ENCODE peak calls at places on chromosome 19, in six cellular contexts. One of them, this sample, is unnamed.

GRCh38 chr19:18763674-18764590 is 27.2 kb downstream of the COMP start:
- DNase-seq in endothelial cell: no peak
- DNase-seq in nucleus accumbens: no peak
- DNase-seq in left ventricle myocardium superior: no peak
- DNase-seq in NCI-H146: no peak
- DNase-seq in T-helper 1 cell: no peak
- DNase-seq in this sample: peak

GRCh38 chr19:13102666-13103584 is at the start of gene LYL1:
- DNase-seq in endothelial cell: peak
- DNase-seq in nucleus accumbens: peak
- DNase-seq in left ventricle myocardium superior: peak
- DNase-seq in NCI-H146: peak
- DNase-seq in T-helper 1 cell: peak
- DNase-seq in this sample: no peak

GRCh38 chr19:19385900-19386339 is 19.6 kb upstream of the GATAD2A start:
- DNase-seq in endothelial cell: peak
- DNase-seq in nucleus accumbens: no peak
- DNase-seq in left ventricle myocardium superior: no peak
- DNase-seq in NCI-H146: peak
- DNase-seq in T-helper 1 cell: no peak
- DNase-seq in this sample: peak

GRCh38 chr19:13156968-13157882 is 7.0 kb downstream of the IER2 start:
- DNase-seq in endothelial cell: no peak
- DNase-seq in nucleus accumbens: no peak
- DNase-seq in left ventricle myocardium superior: no peak
- DNase-seq in NCI-H146: no peak
- DNase-seq in T-helper 1 cell: no peak
- DNase-seq in this sample: no peak

GRCh38 chr19:14381689-14382474 is 638 bp downstream of the ADGRE5 start:
- DNase-seq in endothelial cell: no peak
- DNase-seq in nucleus accumbens: no peak
- DNase-seq in left ventricle myocardium superior: peak
- DNase-seq in NCI-H146: no peak
- DNase-seq in T-helper 1 cell: peak
- DNase-seq in this sample: no peak

GRCh38 chr19:20968092-20968491 is 45.0 kb downstream of the ZNF85 start:
- DNase-seq in endothelial cell: no peak
- DNase-seq in nucleus accumbens: no peak
- DNase-seq in left ventricle myocardium superior: no peak
- DNase-seq in NCI-H146: no peak
- DNase-seq in T-helper 1 cell: no peak
- DNase-seq in this sample: no peak

GRCh38 chr19:789473-790052 is 7.7 kb upstream of the PTBP1 start:
- DNase-seq in endothelial cell: peak
- DNase-seq in nucleus accumbens: no peak
- DNase-seq in left ventricle myocardium superior: no peak
- DNase-seq in NCI-H146: no peak
- DNase-seq in T-helper 1 cell: no peak
- DNase-seq in this sample: no peak

GRCh38 chr19:34365463-34366401 is 736 bp downstream of the GPI start:
- DNase-seq in endothelial cell: peak
- DNase-seq in nucleus accumbens: peak
- DNase-seq in left ventricle myocardium superior: peak
- DNase-seq in NCI-H146: peak
- DNase-seq in T-helper 1 cell: no peak
- DNase-seq in this sample: peak

GRCh38 chr19:11138659-11139526 is 16.7 kb downstream of the SPC24 start:
- DNase-seq in endothelial cell: peak
- DNase-seq in nucleus accumbens: peak
- DNase-seq in left ventricle myocardium superior: peak
- DNase-seq in NCI-H146: peak
- DNase-seq in T-helper 1 cell: no peak
- DNase-seq in this sample: peak

GRCh38 chr19:18203408-18203862 is 407 bp downstream of the RAB3A start:
- DNase-seq in endothelial cell: peak
- DNase-seq in nucleus accumbens: peak
- DNase-seq in left ventricle myocardium superior: peak
- DNase-seq in NCI-H146: peak
- DNase-seq in T-helper 1 cell: peak
- DNase-seq in this sample: peak

GRCh38 chr19:8355631-8356402 is 8.1 kb upstream of the ANGPTL4 start:
- DNase-seq in endothelial cell: no peak
- DNase-seq in nucleus accumbens: no peak
- DNase-seq in left ventricle myocardium superior: no peak
- DNase-seq in NCI-H146: no peak
- DNase-seq in T-helper 1 cell: no peak
- DNase-seq in this sample: no peak

GRCh38 chr19:44777715-44778347 is at the start of gene CBLC:
- DNase-seq in endothelial cell: peak
- DNase-seq in nucleus accumbens: no peak
- DNase-seq in left ventricle myocardium superior: no peak
- DNase-seq in NCI-H146: peak
- DNase-seq in T-helper 1 cell: no peak
- DNase-seq in this sample: peak

GRCh38 chr19:52735734-52736133 is 890 bp upstream of the ZNF611 start:
- DNase-seq in endothelial cell: peak
- DNase-seq in nucleus accumbens: no peak
- DNase-seq in left ventricle myocardium superior: peak
- DNase-seq in NCI-H146: peak
- DNase-seq in T-helper 1 cell: no peak
- DNase-seq in this sample: peak

GRCh38 chr19:40702337-40703012 is 12.0 kb upstream of the NUMBL start:
- DNase-seq in endothelial cell: peak
- DNase-seq in nucleus accumbens: peak
- DNase-seq in left ventricle myocardium superior: peak
- DNase-seq in NCI-H146: no peak
- DNase-seq in T-helper 1 cell: no peak
- DNase-seq in this sample: no peak

GRCh38 chr19:3572132-3572854 is 451 bp upstream of the HMG20B start:
- DNase-seq in endothelial cell: peak
- DNase-seq in nucleus accumbens: peak
- DNase-seq in left ventricle myocardium superior: peak
- DNase-seq in NCI-H146: peak
- DNase-seq in T-helper 1 cell: peak
- DNase-seq in this sample: peak

GRCh38 chr19:11018179-11018578 is 57.3 kb downstream of the SMARCA4 start:
- DNase-seq in endothelial cell: no peak
- DNase-seq in nucleus accumbens: no peak
- DNase-seq in left ventricle myocardium superior: no peak
- DNase-seq in NCI-H146: no peak
- DNase-seq in T-helper 1 cell: no peak
- DNase-seq in this sample: no peak

GRCh38 chr19:13881692-13882418 is 4.9 kb downstream of the NANOS3 start:
- DNase-seq in endothelial cell: no peak
- DNase-seq in nucleus accumbens: no peak
- DNase-seq in left ventricle myocardium superior: peak
- DNase-seq in NCI-H146: no peak
- DNase-seq in T-helper 1 cell: peak
- DNase-seq in this sample: peak

GRCh38 chr19:19749332-19750130 is 16.6 kb upstream of the ZNF14 start:
- DNase-seq in endothelial cell: no peak
- DNase-seq in nucleus accumbens: no peak
- DNase-seq in left ventricle myocardium superior: no peak
- DNase-seq in NCI-H146: no peak
- DNase-seq in T-helper 1 cell: no peak
- DNase-seq in this sample: no peak

GRCh38 chr19:19406878-19407639 is 1.6 kb downstream of the GATAD2A start:
- DNase-seq in endothelial cell: peak
- DNase-seq in nucleus accumbens: peak
- DNase-seq in left ventricle myocardium superior: no peak
- DNase-seq in NCI-H146: no peak
- DNase-seq in T-helper 1 cell: peak
- DNase-seq in this sample: peak

This sample was measured in NCI-H69.